ENCODE peak calls at places on chromosomes 13 and 19, in six cellular contexts. One of them, this sample, is unnamed. For H3K9me3, the result is how much of the 10 kb centered on the place peaks cover.

GRCh38 chr19:2661615-2662014 is 40.9 kb downstream of the GNG7 start:
- DNase-seq in CD4-positive, alpha-beta memory T cell: no peak
- DNase-seq in tibial artery: no peak
- DNase-seq in left ventricle myocardium inferior: no peak
- DNase-seq in sigmoid colon: no peak
- DNase-seq in right lobe of liver: no peak
- DNase-seq in this sample: no peak

GRCh38 chr19:9797871-9798270 is 21.0 kb downstream of the FBXL12 start:
- DNase-seq in CD4-positive, alpha-beta memory T cell: no peak
- DNase-seq in tibial artery: no peak
- DNase-seq in left ventricle myocardium inferior: no peak
- DNase-seq in sigmoid colon: no peak
- DNase-seq in right lobe of liver: no peak
- DNase-seq in this sample: no peak

GRCh38 chr13:113086991-113087922 is 18.3 kb upstream of the F7 start:
- DNase-seq in CD4-positive, alpha-beta memory T cell: no peak
- DNase-seq in tibial artery: no peak
- DNase-seq in left ventricle myocardium inferior: peak
- DNase-seq in sigmoid colon: peak
- DNase-seq in right lobe of liver: no peak
- DNase-seq in this sample: no peak

GRCh38 chr19:10461047-10461949 is 41.0 kb downstream of the PDE4A start:
- DNase-seq in CD4-positive, alpha-beta memory T cell: peak
- DNase-seq in tibial artery: peak
- DNase-seq in left ventricle myocardium inferior: peak
- DNase-seq in sigmoid colon: peak
- DNase-seq in right lobe of liver: peak
- DNase-seq in this sample: peak

GRCh38 chr13:73171242-73171641 is 112.4 kb downstream of the KLF5 start:
- DNase-seq in CD4-positive, alpha-beta memory T cell: no peak
- DNase-seq in tibial artery: no peak
- DNase-seq in left ventricle myocardium inferior: no peak
- DNase-seq in sigmoid colon: no peak
- DNase-seq in right lobe of liver: no peak
- DNase-seq in this sample: no peak

GRCh38 chr19:6852001-6852400 is 35.4 kb upstream of the ADGRE1 start:
- DNase-seq in CD4-positive, alpha-beta memory T cell: no peak
- DNase-seq in tibial artery: no peak
- DNase-seq in left ventricle myocardium inferior: no peak
- DNase-seq in sigmoid colon: no peak
- DNase-seq in right lobe of liver: no peak
- DNase-seq in this sample: no peak

GRCh38 chr13:66222127-66222526 is 1008.0 kb downstream of the PCDH9 start:
- DNase-seq in CD4-positive, alpha-beta memory T cell: no peak
- DNase-seq in tibial artery: no peak
- DNase-seq in left ventricle myocardium inferior: no peak
- DNase-seq in sigmoid colon: no peak
- DNase-seq in right lobe of liver: no peak
- DNase-seq in this sample: no peak

GRCh38 chr13:20994441-20994821 is 67.0 kb downstream of the LATS2 start:
- DNase-seq in CD4-positive, alpha-beta memory T cell: no peak
- DNase-seq in tibial artery: no peak
- DNase-seq in left ventricle myocardium inferior: no peak
- DNase-seq in sigmoid colon: no peak
- DNase-seq in right lobe of liver: no peak
- DNase-seq in this sample: no peak

GRCh38 chr13:44692173-44692713 is 116.1 kb upstream of the TSC22D1 start:
- DNase-seq in CD4-positive, alpha-beta memory T cell: no peak
- DNase-seq in tibial artery: no peak
- DNase-seq in left ventricle myocardium inferior: no peak
- DNase-seq in sigmoid colon: no peak
- DNase-seq in right lobe of liver: no peak
- DNase-seq in this sample: no peak

GRCh38 chr13:36418022-36418805 is 14.1 kb upstream of the CCNA1 start:
- DNase-seq in CD4-positive, alpha-beta memory T cell: no peak
- DNase-seq in tibial artery: no peak
- DNase-seq in left ventricle myocardium inferior: no peak
- DNase-seq in sigmoid colon: no peak
- DNase-seq in right lobe of liver: no peak
- DNase-seq in this sample: no peak

GRCh38 chr13:97223711-97224461 is 1.8 kb downstream of the MBNL2 start:
- DNase-seq in CD4-positive, alpha-beta memory T cell: peak
- DNase-seq in tibial artery: peak
- DNase-seq in left ventricle myocardium inferior: peak
- DNase-seq in sigmoid colon: peak
- DNase-seq in right lobe of liver: peak
- DNase-seq in this sample: no peak

GRCh38 chr19:55419089-55419488 is 11.5 kb upstream of the UBE2S start:
- DNase-seq in CD4-positive, alpha-beta memory T cell: no peak
- DNase-seq in tibial artery: no peak
- DNase-seq in left ventricle myocardium inferior: no peak
- DNase-seq in sigmoid colon: no peak
- DNase-seq in right lobe of liver: no peak
- DNase-seq in this sample: no peak

GRCh38 chr19:2047449-2048103 is 3.5 kb downstream of the MKNK2 start:
- DNase-seq in CD4-positive, alpha-beta memory T cell: peak
- DNase-seq in tibial artery: peak
- DNase-seq in left ventricle myocardium inferior: no peak
- DNase-seq in sigmoid colon: peak
- DNase-seq in right lobe of liver: peak
- DNase-seq in this sample: no peak

GRCh38 chr19:7977021-7977722 is 28.3 kb downstream of the ELAVL1 start:
- DNase-seq in CD4-positive, alpha-beta memory T cell: no peak
- DNase-seq in tibial artery: no peak
- DNase-seq in left ventricle myocardium inferior: no peak
- DNase-seq in sigmoid colon: no peak
- DNase-seq in right lobe of liver: no peak
- DNase-seq in this sample: no peak

GRCh38 chr13:102317593-102317992 is 84.3 kb downstream of the FGF14 start:
- DNase-seq in CD4-positive, alpha-beta memory T cell: no peak
- DNase-seq in tibial artery: peak
- DNase-seq in left ventricle myocardium inferior: peak
- DNase-seq in sigmoid colon: peak
- DNase-seq in right lobe of liver: peak
- DNase-seq in this sample: no peak

GRCh38 chr13:27465611-27466010 is 15.2 kb upstream of the MTIF3 start:
- DNase-seq in CD4-positive, alpha-beta memory T cell: no peak
- DNase-seq in tibial artery: no peak
- DNase-seq in left ventricle myocardium inferior: no peak
- DNase-seq in sigmoid colon: no peak
- DNase-seq in right lobe of liver: no peak
- DNase-seq in this sample: no peak

GRCh38 chr13:82766732-82767321 is 1115.4 kb downstream of the SLITRK1 start:
- DNase-seq in CD4-positive, alpha-beta memory T cell: peak
- DNase-seq in tibial artery: no peak
- DNase-seq in left ventricle myocardium inferior: no peak
- DNase-seq in sigmoid colon: no peak
- DNase-seq in right lobe of liver: no peak
- DNase-seq in this sample: no peak

GRCh38 chr19:43700368-43701015 is 15.4 kb upstream of the IRGC start:
- DNase-seq in CD4-positive, alpha-beta memory T cell: no peak
- DNase-seq in tibial artery: peak
- DNase-seq in left ventricle myocardium inferior: peak
- DNase-seq in sigmoid colon: peak
- DNase-seq in right lobe of liver: no peak
- DNase-seq in this sample: no peak

GRCh38 chr13:41939403-41939802 is 21.5 kb downstream of the VWA8 start:
- DNase-seq in CD4-positive, alpha-beta memory T cell: no peak
- DNase-seq in tibial artery: no peak
- DNase-seq in left ventricle myocardium inferior: no peak
- DNase-seq in sigmoid colon: no peak
- DNase-seq in right lobe of liver: no peak
- DNase-seq in this sample: no peak

GRCh38 chr19:18833849-18834643 is 2.3 kb downstream of the UPF1 start:
- DNase-seq in CD4-positive, alpha-beta memory T cell: no peak
- DNase-seq in tibial artery: no peak
- DNase-seq in left ventricle myocardium inferior: no peak
- DNase-seq in sigmoid colon: no peak
- DNase-seq in right lobe of liver: no peak
- DNase-seq in this sample: no peak

GRCh38 chr13:83453300-83453699 is 429.0 kb downstream of the SLITRK1 start:
- DNase-seq in CD4-positive, alpha-beta memory T cell: no peak
- DNase-seq in tibial artery: no peak
- DNase-seq in left ventricle myocardium inferior: no peak
- DNase-seq in sigmoid colon: no peak
- DNase-seq in right lobe of liver: no peak
- DNase-seq in this sample: no peak

GRCh38 chr13:22461854-22462565 is 718.8 kb upstream of the SGCG start:
- DNase-seq in CD4-positive, alpha-beta memory T cell: no peak
- DNase-seq in tibial artery: no peak
- DNase-seq in left ventricle myocardium inferior: no peak
- DNase-seq in sigmoid colon: no peak
- DNase-seq in right lobe of liver: no peak
- DNase-seq in this sample: no peak

GRCh38 chr13:48731957-48732569 is 78.3 kb downstream of the CYSLTR2 start:
- DNase-seq in CD4-positive, alpha-beta memory T cell: no peak
- DNase-seq in tibial artery: no peak
- DNase-seq in left ventricle myocardium inferior: peak
- DNase-seq in sigmoid colon: no peak
- DNase-seq in right lobe of liver: peak
- DNase-seq in this sample: peak

GRCh38 chr19:50449236-50449899 is 16.7 kb downstream of the MYBPC2 start:
- DNase-seq in CD4-positive, alpha-beta memory T cell: no peak
- DNase-seq in tibial artery: no peak
- DNase-seq in left ventricle myocardium inferior: no peak
- DNase-seq in sigmoid colon: no peak
- DNase-seq in right lobe of liver: no peak
- DNase-seq in this sample: no peak

GRCh38 chr13:109748677-109749076 is 37.7 kb downstream of the IRS2 start:
- DNase-seq in CD4-positive, alpha-beta memory T cell: no peak
- DNase-seq in tibial artery: no peak
- DNase-seq in left ventricle myocardium inferior: no peak
- DNase-seq in sigmoid colon: no peak
- DNase-seq in right lobe of liver: no peak
- DNase-seq in this sample: no peak

GRCh38 chr19:50427997-50428425 is 4.7 kb upstream of the MYBPC2 start:
- DNase-seq in CD4-positive, alpha-beta memory T cell: no peak
- DNase-seq in tibial artery: peak
- DNase-seq in left ventricle myocardium inferior: peak
- DNase-seq in sigmoid colon: peak
- DNase-seq in right lobe of liver: peak
- DNase-seq in this sample: no peak

DNA sequence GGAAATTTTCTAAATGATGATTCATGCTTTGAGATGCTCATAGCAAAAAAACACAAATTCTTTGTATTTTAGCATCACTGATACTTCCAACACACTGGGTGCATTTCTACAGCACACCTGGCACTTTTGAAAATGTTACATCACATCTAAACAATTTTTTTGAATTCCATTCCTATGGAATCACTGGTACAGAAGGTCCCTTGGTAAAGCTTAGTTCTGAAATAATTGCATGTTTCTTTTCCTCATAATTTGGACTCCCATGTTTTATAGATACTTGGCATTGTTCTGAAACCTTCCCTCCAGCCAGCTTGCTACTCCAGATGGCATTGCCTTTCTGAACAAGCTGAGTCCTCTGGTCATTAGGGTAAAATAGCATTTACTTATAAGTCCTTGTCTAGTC is 481.4 kb upstream of the GPC6 start:
- DNase-seq in CD4-positive, alpha-beta memory T cell: no peak
- DNase-seq in tibial artery: no peak
- DNase-seq in left ventricle myocardium inferior: no peak
- DNase-seq in sigmoid colon: no peak
- DNase-seq in right lobe of liver: no peak
- DNase-seq in this sample: no peak
- H3K9me3 ChIP-seq in CD4-positive, alpha-beta memory T cell: under half
- H3K9me3 ChIP-seq in tibial artery: under half
- H3K9me3 ChIP-seq in left ventricle myocardium inferior: under half
- H3K9me3 ChIP-seq in sigmoid colon: under half
- H3K9me3 ChIP-seq in right lobe of liver: under half
- H3K9me3 ChIP-seq in this sample: under half

GRCh38 chr19:5850743-5851293 is 431 bp downstream of the FUT3 start:
- DNase-seq in CD4-positive, alpha-beta memory T cell: no peak
- DNase-seq in tibial artery: no peak
- DNase-seq in left ventricle myocardium inferior: no peak
- DNase-seq in sigmoid colon: peak
- DNase-seq in right lobe of liver: no peak
- DNase-seq in this sample: no peak

GRCh38 chr19:5850189-5850588 is 1.1 kb downstream of the FUT3 start:
- DNase-seq in CD4-positive, alpha-beta memory T cell: no peak
- DNase-seq in tibial artery: no peak
- DNase-seq in left ventricle myocardium inferior: no peak
- DNase-seq in sigmoid colon: no peak
- DNase-seq in right lobe of liver: no peak
- DNase-seq in this sample: no peak

DNA sequence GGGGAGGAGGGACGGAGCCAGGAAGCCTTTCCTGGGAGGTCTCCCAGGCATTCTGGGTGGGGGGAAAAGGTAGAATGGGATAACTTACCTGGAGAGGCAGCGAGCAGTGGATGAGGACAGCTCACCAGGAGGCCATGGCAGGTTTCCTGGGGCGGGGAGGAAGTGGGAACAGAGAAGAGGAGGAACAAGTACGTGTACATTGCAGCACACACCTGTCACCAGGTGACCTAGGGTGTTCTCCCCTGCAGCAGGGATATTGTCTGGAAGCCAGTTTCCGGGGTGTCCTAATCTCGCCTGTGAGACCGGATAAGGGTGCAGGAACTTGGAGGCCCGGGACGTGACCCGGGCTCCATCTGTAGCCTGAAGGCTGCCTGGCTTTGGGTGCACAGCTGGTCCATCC is at the start of gene FUT3:
- DNase-seq in CD4-positive, alpha-beta memory T cell: no peak
- DNase-seq in tibial artery: no peak
- DNase-seq in left ventricle myocardium inferior: no peak
- DNase-seq in sigmoid colon: no peak
- DNase-seq in right lobe of liver: no peak
- DNase-seq in this sample: no peak
- H3K9me3 ChIP-seq in CD4-positive, alpha-beta memory T cell: under half
- H3K9me3 ChIP-seq in tibial artery: under half
- H3K9me3 ChIP-seq in left ventricle myocardium inferior: under half
- H3K9me3 ChIP-seq in sigmoid colon: under half
- H3K9me3 ChIP-seq in right lobe of liver: under half
- H3K9me3 ChIP-seq in this sample: under half

GRCh38 chr19:11902228-11902627 is 14.6 kb downstream of the ZNF69 start:
- DNase-seq in CD4-positive, alpha-beta memory T cell: no peak
- DNase-seq in tibial artery: no peak
- DNase-seq in left ventricle myocardium inferior: no peak
- DNase-seq in sigmoid colon: no peak
- DNase-seq in right lobe of liver: no peak
- DNase-seq in this sample: no peak

DNA sequence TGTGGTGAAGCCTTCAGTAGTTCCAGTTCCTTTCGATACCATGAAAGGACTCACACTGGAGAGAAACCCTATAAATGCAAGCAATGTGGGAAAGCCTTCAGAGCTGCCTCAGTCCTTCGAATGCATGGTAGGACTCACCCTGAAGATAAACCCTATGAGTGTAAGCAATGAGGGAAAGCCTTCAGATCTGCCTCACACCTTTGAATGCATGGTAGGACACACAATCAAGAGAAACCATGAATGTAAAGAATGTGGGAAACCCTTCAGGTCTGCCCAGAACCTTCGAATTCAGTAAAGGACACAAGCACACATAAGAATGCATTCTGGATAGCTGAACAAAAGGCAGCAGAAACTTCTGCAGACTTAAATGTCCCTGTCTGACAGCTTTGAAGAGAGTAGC is 18.3 kb downstream of the ZNF69 start:
- DNase-seq in CD4-positive, alpha-beta memory T cell: no peak
- DNase-seq in tibial artery: no peak
- DNase-seq in left ventricle myocardium inferior: no peak
- DNase-seq in sigmoid colon: no peak
- DNase-seq in right lobe of liver: no peak
- DNase-seq in this sample: no peak
- H3K9me3 ChIP-seq in CD4-positive, alpha-beta memory T cell: under half
- H3K9me3 ChIP-seq in tibial artery: half or more
- H3K9me3 ChIP-seq in left ventricle myocardium inferior: half or more
- H3K9me3 ChIP-seq in sigmoid colon: under half
- H3K9me3 ChIP-seq in right lobe of liver: half or more
- H3K9me3 ChIP-seq in this sample: under half

GRCh38 chr19:23381114-23381513 is 14.2 kb downstream of the ZNF91 start:
- DNase-seq in CD4-positive, alpha-beta memory T cell: no peak
- DNase-seq in tibial artery: no peak
- DNase-seq in left ventricle myocardium inferior: no peak
- DNase-seq in sigmoid colon: no peak
- DNase-seq in right lobe of liver: no peak
- DNase-seq in this sample: no peak
- H3K9me3 ChIP-seq in CD4-positive, alpha-beta memory T cell: half or more
- H3K9me3 ChIP-seq in tibial artery: under half
- H3K9me3 ChIP-seq in left ventricle myocardium inferior: under half
- H3K9me3 ChIP-seq in sigmoid colon: under half
- H3K9me3 ChIP-seq in right lobe of liver: under half
- H3K9me3 ChIP-seq in this sample: under half

This sample was measured in T-helper 17 cell.